ENCODE peak calls at places on chromosome 3, in four cellular contexts. One of them, this sample, is unnamed. For H3K4me1 and H3K9me3, the result is how much of the 10 kb centered on the place peaks cover.

GRCh38 chr3:170414202-170414663 is 4.4 kb upstream of the CLDN11 start:
- DNase-seq in NT2/D1: peak
- DNase-seq in CD4-positive, CD25-positive, alpha-beta regulatory T cell: peak
- DNase-seq in fibroblast of lung: peak
- DNase-seq in this sample: no peak

GRCh38 chr3:64684715-64685261 is 3.0 kb downstream of the ADAMTS9 start:
- DNase-seq in NT2/D1: no peak
- DNase-seq in CD4-positive, CD25-positive, alpha-beta regulatory T cell: no peak
- DNase-seq in fibroblast of lung: peak
- DNase-seq in this sample: no peak

GRCh38 chr3:37441689-37442088 is 267.3 kb upstream of the LRRFIP2 start:
- DNase-seq in NT2/D1: no peak
- DNase-seq in CD4-positive, CD25-positive, alpha-beta regulatory T cell: no peak
- DNase-seq in fibroblast of lung: no peak
- DNase-seq in this sample: no peak

GRCh38 chr3:49353022-49353421 is 5.1 kb downstream of the GPX1 start:
- DNase-seq in NT2/D1: no peak
- DNase-seq in CD4-positive, CD25-positive, alpha-beta regulatory T cell: no peak
- DNase-seq in fibroblast of lung: no peak
- DNase-seq in this sample: no peak

GRCh38 chr3:147614210-147614609 is 205.0 kb downstream of the ZIC1 start:
- DNase-seq in NT2/D1: no peak
- DNase-seq in CD4-positive, CD25-positive, alpha-beta regulatory T cell: no peak
- DNase-seq in fibroblast of lung: peak
- DNase-seq in this sample: no peak

GRCh38 chr3:98525494-98525893 is 2.8 kb upstream of the CLDND1 start:
- DNase-seq in NT2/D1: no peak
- DNase-seq in CD4-positive, CD25-positive, alpha-beta regulatory T cell: no peak
- DNase-seq in fibroblast of lung: no peak
- DNase-seq in this sample: no peak

GRCh38 chr3:9142346-9142745 is 107.1 kb downstream of the SRGAP3 start:
- DNase-seq in NT2/D1: no peak
- DNase-seq in CD4-positive, CD25-positive, alpha-beta regulatory T cell: no peak
- DNase-seq in fibroblast of lung: peak
- DNase-seq in this sample: no peak

GRCh38 chr3:155352900-155353490 is 59.5 kb upstream of the STRIT1 start:
- DNase-seq in NT2/D1: no peak
- DNase-seq in CD4-positive, CD25-positive, alpha-beta regulatory T cell: no peak
- DNase-seq in fibroblast of lung: peak
- DNase-seq in this sample: no peak

GRCh38 chr3:136186330-136186729 is 9.8 kb downstream of the MSL2 start:
- DNase-seq in NT2/D1: no peak
- DNase-seq in CD4-positive, CD25-positive, alpha-beta regulatory T cell: no peak
- DNase-seq in fibroblast of lung: no peak
- DNase-seq in this sample: peak

GRCh38 chr3:62873672-62874397 is 1.4 kb downstream of the CADPS start:
- DNase-seq in NT2/D1: peak
- DNase-seq in CD4-positive, CD25-positive, alpha-beta regulatory T cell: no peak
- DNase-seq in fibroblast of lung: peak
- DNase-seq in this sample: no peak

GRCh38 chr3:170047133-170047404 is 9.3 kb downstream of the GPR160 start:
- DNase-seq in NT2/D1: no peak
- DNase-seq in CD4-positive, CD25-positive, alpha-beta regulatory T cell: no peak
- DNase-seq in fibroblast of lung: no peak
- DNase-seq in this sample: no peak

GRCh38 chr3:195094211-195094921 is 176.6 kb downstream of the XXYLT1 start:
- DNase-seq in NT2/D1: no peak
- DNase-seq in CD4-positive, CD25-positive, alpha-beta regulatory T cell: no peak
- DNase-seq in fibroblast of lung: no peak
- DNase-seq in this sample: no peak

GRCh38 chr3:56076746-56077145 is 391.5 kb downstream of the ERC2 start:
- DNase-seq in NT2/D1: no peak
- DNase-seq in CD4-positive, CD25-positive, alpha-beta regulatory T cell: no peak
- DNase-seq in fibroblast of lung: no peak
- DNase-seq in this sample: no peak

GRCh38 chr3:159839561-159840379 is 148.9 kb upstream of the IL12A start:
- DNase-seq in NT2/D1: peak
- DNase-seq in CD4-positive, CD25-positive, alpha-beta regulatory T cell: no peak
- DNase-seq in fibroblast of lung: peak
- DNase-seq in this sample: no peak

GRCh38 chr3:13085081-13085845 is 12.0 kb upstream of the IQSEC1 start:
- DNase-seq in NT2/D1: no peak
- DNase-seq in CD4-positive, CD25-positive, alpha-beta regulatory T cell: no peak
- DNase-seq in fibroblast of lung: no peak
- DNase-seq in this sample: no peak

GRCh38 chr3:45896956-45897355 is 10.6 kb downstream of the CCR9 start:
- DNase-seq in NT2/D1: no peak
- DNase-seq in CD4-positive, CD25-positive, alpha-beta regulatory T cell: no peak
- DNase-seq in fibroblast of lung: peak
- DNase-seq in this sample: no peak

GRCh38 chr3:25584011-25584789 is 80.5 kb downstream of the TOP2B start:
- DNase-seq in NT2/D1: no peak
- DNase-seq in CD4-positive, CD25-positive, alpha-beta regulatory T cell: no peak
- DNase-seq in fibroblast of lung: no peak
- DNase-seq in this sample: no peak

GRCh38 chr3:51269466-51269865 is 115.6 kb upstream of the MANF start:
- DNase-seq in NT2/D1: no peak
- DNase-seq in CD4-positive, CD25-positive, alpha-beta regulatory T cell: no peak
- DNase-seq in fibroblast of lung: peak
- DNase-seq in this sample: no peak

GRCh38 chr3:131526801-131527347 is 24.1 kb upstream of the MRPL3 start:
- DNase-seq in NT2/D1: peak
- DNase-seq in CD4-positive, CD25-positive, alpha-beta regulatory T cell: no peak
- DNase-seq in fibroblast of lung: peak
- DNase-seq in this sample: no peak

GRCh38 chr3:125141596-125142417 is 70.7 kb downstream of the SLC12A8 start:
- DNase-seq in NT2/D1: no peak
- DNase-seq in CD4-positive, CD25-positive, alpha-beta regulatory T cell: peak
- DNase-seq in fibroblast of lung: peak
- DNase-seq in this sample: peak

GRCh38 chr3:56468184-56469106 is at the start of gene ERC2:
- DNase-seq in NT2/D1: peak
- DNase-seq in CD4-positive, CD25-positive, alpha-beta regulatory T cell: no peak
- DNase-seq in fibroblast of lung: peak
- DNase-seq in this sample: no peak

GRCh38 chr3:129173725-129174124 is 10.0 kb downstream of the CNBP start:
- DNase-seq in NT2/D1: no peak
- DNase-seq in CD4-positive, CD25-positive, alpha-beta regulatory T cell: no peak
- DNase-seq in fibroblast of lung: no peak
- DNase-seq in this sample: no peak
- H3K4me1 ChIP-seq in NT2/D1: under half
- H3K4me1 ChIP-seq in CD4-positive, CD25-positive, alpha-beta regulatory T cell: half or more
- H3K4me1 ChIP-seq in fibroblast of lung: under half
- H3K4me1 ChIP-seq in this sample: under half

DNA sequence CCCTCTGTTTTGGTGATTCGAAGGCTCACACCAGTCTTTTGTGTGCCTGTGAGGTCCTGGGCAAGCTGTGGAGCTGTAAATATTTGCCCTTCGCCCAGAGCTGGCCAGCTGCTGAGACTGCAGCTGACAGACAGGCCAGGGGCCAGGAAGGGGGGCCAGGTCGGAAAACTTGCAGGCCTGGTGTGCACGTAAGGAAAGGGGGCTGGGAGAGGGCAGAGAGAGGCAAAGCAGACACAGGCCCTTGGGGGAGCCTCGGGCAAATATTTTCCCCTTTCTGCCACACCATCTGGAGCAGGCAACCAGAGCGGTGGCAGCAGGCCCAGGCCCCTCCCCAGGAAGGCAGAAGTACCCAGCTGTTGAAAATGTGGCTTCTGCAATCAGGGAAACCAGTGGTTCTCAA is 2.6 kb downstream of the PDZRN3 start:
- DNase-seq in NT2/D1: no peak
- DNase-seq in CD4-positive, CD25-positive, alpha-beta regulatory T cell: no peak
- DNase-seq in fibroblast of lung: no peak
- DNase-seq in this sample: no peak
- H3K4me3 ChIP-seq in NT2/D1: no peak
- H3K4me3 ChIP-seq in CD4-positive, CD25-positive, alpha-beta regulatory T cell: no peak
- H3K4me3 ChIP-seq in fibroblast of lung: peak
- H3K4me3 ChIP-seq in this sample: no peak

GRCh38 chr3:71171246-71171645 is 412.3 kb downstream of the FOXP1 start:
- DNase-seq in NT2/D1: no peak
- DNase-seq in CD4-positive, CD25-positive, alpha-beta regulatory T cell: no peak
- DNase-seq in fibroblast of lung: no peak
- DNase-seq in this sample: no peak
- H3K9me3 ChIP-seq in NT2/D1: under half
- H3K9me3 ChIP-seq in CD4-positive, CD25-positive, alpha-beta regulatory T cell: under half
- H3K9me3 ChIP-seq in fibroblast of lung: under half
- H3K9me3 ChIP-seq in this sample: under half

GRCh38 chr3:39142067-39142466 is 11.3 kb downstream of the CSRNP1 start:
- DNase-seq in NT2/D1: no peak
- DNase-seq in CD4-positive, CD25-positive, alpha-beta regulatory T cell: no peak
- DNase-seq in fibroblast of lung: no peak
- DNase-seq in this sample: no peak

GRCh38 chr3:39138804-39139415 is 14.5 kb downstream of the CSRNP1 start:
- DNase-seq in NT2/D1: no peak
- DNase-seq in CD4-positive, CD25-positive, alpha-beta regulatory T cell: no peak
- DNase-seq in fibroblast of lung: peak
- DNase-seq in this sample: no peak

GRCh38 chr3:39139442-39139841 is 13.9 kb downstream of the CSRNP1 start:
- DNase-seq in NT2/D1: no peak
- DNase-seq in CD4-positive, CD25-positive, alpha-beta regulatory T cell: no peak
- DNase-seq in fibroblast of lung: no peak
- DNase-seq in this sample: no peak

GRCh38 chr3:39141211-39141995 is 12.0 kb downstream of the CSRNP1 start:
- DNase-seq in NT2/D1: no peak
- DNase-seq in CD4-positive, CD25-positive, alpha-beta regulatory T cell: no peak
- DNase-seq in fibroblast of lung: peak
- DNase-seq in this sample: peak

GRCh38 chr3:39140341-39140971 is 12.9 kb downstream of the CSRNP1 start:
- DNase-seq in NT2/D1: no peak
- DNase-seq in CD4-positive, CD25-positive, alpha-beta regulatory T cell: no peak
- DNase-seq in fibroblast of lung: no peak
- DNase-seq in this sample: no peak
- H3K4me1 ChIP-seq in NT2/D1: under half
- H3K4me1 ChIP-seq in CD4-positive, CD25-positive, alpha-beta regulatory T cell: under half
- H3K4me1 ChIP-seq in fibroblast of lung: under half
- H3K4me1 ChIP-seq in this sample: under half

DNA sequence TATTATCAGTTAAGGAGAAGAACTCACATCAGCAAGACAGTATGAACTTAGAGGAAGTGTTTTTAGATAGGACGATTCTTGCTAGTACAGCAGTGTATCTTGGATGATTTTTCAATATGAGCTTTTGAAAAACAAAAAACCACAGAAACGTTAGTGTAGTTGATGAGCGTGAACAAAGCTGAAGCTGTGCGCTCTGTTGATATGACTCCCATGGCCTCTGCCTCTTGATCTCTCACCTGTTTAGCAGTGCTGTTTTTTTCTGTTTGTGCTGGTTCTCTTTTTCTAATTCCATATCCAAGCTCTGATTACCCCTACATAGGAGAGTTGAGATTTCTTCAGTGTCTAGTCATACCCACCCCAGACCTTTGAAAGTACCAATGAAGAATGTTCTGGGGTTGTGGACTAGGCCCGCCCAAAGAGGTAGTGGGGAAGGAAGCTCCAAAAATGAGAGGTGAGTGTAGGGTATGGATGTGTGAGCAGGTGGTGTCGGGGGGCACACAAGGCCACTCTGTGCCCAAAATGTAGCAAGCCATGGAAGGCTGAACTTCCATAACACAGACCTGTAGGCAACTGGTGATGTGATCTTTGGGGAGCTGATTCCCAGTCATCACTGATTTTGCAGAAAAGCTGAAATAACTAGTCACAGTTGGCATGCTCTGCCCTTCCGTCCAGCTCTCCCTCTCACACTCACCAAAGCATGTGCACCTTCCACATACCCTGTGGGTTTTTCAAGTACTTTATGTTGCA is 20.0 kb upstream of the CMTM7 start:
- DNase-seq in NT2/D1: no peak
- DNase-seq in CD4-positive, CD25-positive, alpha-beta regulatory T cell: peak
- DNase-seq in fibroblast of lung: no peak
- DNase-seq in this sample: no peak
- H3K4me3 ChIP-seq in NT2/D1: no peak
- H3K4me3 ChIP-seq in CD4-positive, CD25-positive, alpha-beta regulatory T cell: peak
- H3K4me3 ChIP-seq in fibroblast of lung: no peak
- H3K4me3 ChIP-seq in this sample: no peak

GRCh38 chr3:123841476-123842238 is 42.5 kb downstream of the MYLK start:
- DNase-seq in NT2/D1: no peak
- DNase-seq in CD4-positive, CD25-positive, alpha-beta regulatory T cell: no peak
- DNase-seq in fibroblast of lung: peak
- DNase-seq in this sample: no peak
- H3K9me3 ChIP-seq in NT2/D1: under half
- H3K9me3 ChIP-seq in CD4-positive, CD25-positive, alpha-beta regulatory T cell: under half
- H3K9me3 ChIP-seq in fibroblast of lung: under half
- H3K9me3 ChIP-seq in this sample: under half

GRCh38 chr3:16913264-16913580 is 28.5 kb downstream of the PLCL2 start:
- DNase-seq in NT2/D1: no peak
- DNase-seq in CD4-positive, CD25-positive, alpha-beta regulatory T cell: no peak
- DNase-seq in fibroblast of lung: no peak
- DNase-seq in this sample: no peak

GRCh38 chr3:16918683-16919025 is 33.9 kb downstream of the PLCL2 start:
- DNase-seq in NT2/D1: no peak
- DNase-seq in CD4-positive, CD25-positive, alpha-beta regulatory T cell: no peak
- DNase-seq in fibroblast of lung: no peak
- DNase-seq in this sample: no peak

GRCh38 chr3:16917980-16918682 is 33.4 kb downstream of the PLCL2 start:
- DNase-seq in NT2/D1: no peak
- DNase-seq in CD4-positive, CD25-positive, alpha-beta regulatory T cell: no peak
- DNase-seq in fibroblast of lung: no peak
- DNase-seq in this sample: no peak

GRCh38 chr3:16917256-16917935 is 32.6 kb downstream of the PLCL2 start:
- DNase-seq in NT2/D1: no peak
- DNase-seq in CD4-positive, CD25-positive, alpha-beta regulatory T cell: no peak
- DNase-seq in fibroblast of lung: peak
- DNase-seq in this sample: no peak

DNA sequence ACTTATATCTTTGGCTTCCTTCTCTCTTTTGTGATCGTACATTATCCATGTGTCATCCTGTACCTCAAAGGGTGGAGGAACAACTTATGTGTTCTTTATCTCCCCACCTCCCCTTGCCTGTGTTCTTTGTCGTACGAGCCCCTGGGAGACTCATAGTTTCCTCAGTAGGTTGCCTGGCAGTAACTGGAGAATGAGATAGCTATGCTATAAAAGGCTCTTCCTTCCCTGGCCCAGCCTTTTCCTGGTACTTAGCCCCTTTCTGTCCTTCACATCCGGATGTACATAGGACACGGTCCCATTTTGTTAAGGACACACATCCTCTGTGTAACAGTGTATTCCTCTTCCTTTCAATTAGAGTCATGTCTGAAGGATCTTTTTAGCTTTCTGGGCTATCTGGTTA is 32.1 kb downstream of the PLCL2 start:
- DNase-seq in NT2/D1: no peak
- DNase-seq in CD4-positive, CD25-positive, alpha-beta regulatory T cell: no peak
- DNase-seq in fibroblast of lung: peak
- DNase-seq in this sample: no peak
- H3K4me1 ChIP-seq in NT2/D1: under half
- H3K4me1 ChIP-seq in CD4-positive, CD25-positive, alpha-beta regulatory T cell: under half
- H3K4me1 ChIP-seq in fibroblast of lung: under half
- H3K4me1 ChIP-seq in this sample: under half

GRCh38 chr3:39753361-39753760 is 56.0 kb upstream of the MYRIP start:
- DNase-seq in NT2/D1: no peak
- DNase-seq in CD4-positive, CD25-positive, alpha-beta regulatory T cell: no peak
- DNase-seq in fibroblast of lung: no peak
- DNase-seq in this sample: no peak
- H3K4me3 ChIP-seq in NT2/D1: no peak
- H3K4me3 ChIP-seq in CD4-positive, CD25-positive, alpha-beta regulatory T cell: no peak
- H3K4me3 ChIP-seq in fibroblast of lung: no peak
- H3K4me3 ChIP-seq in this sample: no peak

This sample was measured in effector memory CD4-positive, alpha-beta T cell.